ENCODE peak calls at places on chromosome X, in nine cellular contexts. One of them, this sample, is unnamed.

GRCh38 chrX:125628435-125628834 is 308.8 kb downstream of the TEX13C start:
- DNase-seq in chondrocyte: no peak
- DNase-seq in lung: no peak
- DNase-seq in IMR-90: no peak
- DNase-seq in upper lobe of left lung: no peak
- DNase-seq in foreskin fibroblast: no peak
- DNase-seq in endothelial cell: no peak
- DNase-seq in glutamatergic neuron: no peak
- DNase-seq in cardiac muscle cell: no peak
- DNase-seq in this sample: no peak

GRCh38 chrX:34382416-34382815 is 250.3 kb upstream of the FAM47A start:
- DNase-seq in cardiac muscle cell: peak
- DNase-seq in IMR-90: no peak
- DNase-seq in chondrocyte: no peak
- DNase-seq in upper lobe of left lung: no peak
- DNase-seq in endothelial cell: no peak
- DNase-seq in foreskin fibroblast: peak
- DNase-seq in glutamatergic neuron: no peak
- DNase-seq in lung: no peak
- DNase-seq in this sample: no peak

GRCh38 chrX:40171513-40172168 is 73.9 kb upstream of the BCOR start:
- DNase-seq in chondrocyte: peak
- DNase-seq in endothelial cell: peak
- DNase-seq in glutamatergic neuron: peak
- DNase-seq in lung: no peak
- DNase-seq in upper lobe of left lung: no peak
- DNase-seq in foreskin fibroblast: no peak
- DNase-seq in IMR-90: no peak
- DNase-seq in cardiac muscle cell: peak
- DNase-seq in this sample: no peak

GRCh38 chrX:66756717-66757116 is 117.8 kb upstream of the EDA2R start:
- DNase-seq in glutamatergic neuron: no peak
- DNase-seq in upper lobe of left lung: no peak
- DNase-seq in chondrocyte: no peak
- DNase-seq in endothelial cell: no peak
- DNase-seq in lung: no peak
- DNase-seq in IMR-90: no peak
- DNase-seq in foreskin fibroblast: no peak
- DNase-seq in cardiac muscle cell: no peak
- DNase-seq in this sample: peak

GRCh38 chrX:20442597-20442996 is 175.9 kb upstream of the RPS6KA3 start:
- DNase-seq in foreskin fibroblast: peak
- DNase-seq in cardiac muscle cell: peak
- DNase-seq in chondrocyte: no peak
- DNase-seq in upper lobe of left lung: peak
- DNase-seq in endothelial cell: peak
- DNase-seq in glutamatergic neuron: peak
- DNase-seq in lung: peak
- DNase-seq in IMR-90: peak
- DNase-seq in this sample: peak

GRCh38 chrX:41335590-41336331 is 1.8 kb downstream of the DDX3X start:
- DNase-seq in upper lobe of left lung: no peak
- DNase-seq in cardiac muscle cell: no peak
- DNase-seq in lung: no peak
- DNase-seq in glutamatergic neuron: no peak
- DNase-seq in chondrocyte: no peak
- DNase-seq in foreskin fibroblast: no peak
- DNase-seq in endothelial cell: no peak
- DNase-seq in IMR-90: peak
- DNase-seq in this sample: no peak

GRCh38 chrX:102085706-102086105 is 39.8 kb upstream of the TCEAL2 start:
- DNase-seq in cardiac muscle cell: no peak
- DNase-seq in foreskin fibroblast: no peak
- DNase-seq in glutamatergic neuron: no peak
- DNase-seq in IMR-90: no peak
- DNase-seq in lung: no peak
- DNase-seq in upper lobe of left lung: no peak
- DNase-seq in chondrocyte: no peak
- DNase-seq in endothelial cell: peak
- DNase-seq in this sample: no peak

GRCh38 chrX:46531442-46531841 is 13.8 kb downstream of the ZNF674 start:
- DNase-seq in cardiac muscle cell: no peak
- DNase-seq in lung: no peak
- DNase-seq in IMR-90: no peak
- DNase-seq in upper lobe of left lung: no peak
- DNase-seq in endothelial cell: no peak
- DNase-seq in chondrocyte: no peak
- DNase-seq in foreskin fibroblast: no peak
- DNase-seq in glutamatergic neuron: no peak
- DNase-seq in this sample: no peak

GRCh38 chrX:71492086-71493065 is 40.5 kb upstream of the OGT start:
- DNase-seq in upper lobe of left lung: peak
- DNase-seq in endothelial cell: no peak
- DNase-seq in foreskin fibroblast: peak
- DNase-seq in chondrocyte: peak
- DNase-seq in glutamatergic neuron: peak
- DNase-seq in lung: peak
- DNase-seq in IMR-90: peak
- DNase-seq in cardiac muscle cell: peak
- DNase-seq in this sample: peak

GRCh38 chrX:107845625-107846024 is 20.0 kb downstream of the MID2 start:
- DNase-seq in glutamatergic neuron: no peak
- DNase-seq in foreskin fibroblast: no peak
- DNase-seq in IMR-90: no peak
- DNase-seq in upper lobe of left lung: no peak
- DNase-seq in lung: no peak
- DNase-seq in chondrocyte: no peak
- DNase-seq in endothelial cell: no peak
- DNase-seq in cardiac muscle cell: no peak
- DNase-seq in this sample: no peak

GRCh38 chrX:119417842-119418241 is 18.7 kb downstream of the SLC25A43 start:
- DNase-seq in upper lobe of left lung: no peak
- DNase-seq in lung: no peak
- DNase-seq in foreskin fibroblast: no peak
- DNase-seq in IMR-90: no peak
- DNase-seq in cardiac muscle cell: peak
- DNase-seq in endothelial cell: no peak
- DNase-seq in chondrocyte: no peak
- DNase-seq in glutamatergic neuron: no peak
- DNase-seq in this sample: no peak

GRCh38 chrX:131704136-131704695 is 160.3 kb downstream of the OR13H1 start:
- DNase-seq in glutamatergic neuron: no peak
- DNase-seq in foreskin fibroblast: no peak
- DNase-seq in cardiac muscle cell: no peak
- DNase-seq in lung: peak
- DNase-seq in chondrocyte: no peak
- DNase-seq in IMR-90: peak
- DNase-seq in upper lobe of left lung: peak
- DNase-seq in endothelial cell: no peak
- DNase-seq in this sample: peak

GRCh38 chrX:94834226-94834625 is 1160.2 kb downstream of the FAM133A start:
- DNase-seq in IMR-90: no peak
- DNase-seq in foreskin fibroblast: no peak
- DNase-seq in endothelial cell: no peak
- DNase-seq in lung: no peak
- DNase-seq in chondrocyte: no peak
- DNase-seq in glutamatergic neuron: no peak
- DNase-seq in upper lobe of left lung: no peak
- DNase-seq in cardiac muscle cell: no peak
- DNase-seq in this sample: no peak

GRCh38 chrX:13752646-13753045 is 18.1 kb downstream of the OFD1 start:
- DNase-seq in lung: no peak
- DNase-seq in IMR-90: no peak
- DNase-seq in cardiac muscle cell: no peak
- DNase-seq in glutamatergic neuron: no peak
- DNase-seq in chondrocyte: no peak
- DNase-seq in upper lobe of left lung: no peak
- DNase-seq in endothelial cell: no peak
- DNase-seq in foreskin fibroblast: no peak
- DNase-seq in this sample: peak

GRCh38 chrX:153635788-153636668 is 11.0 kb upstream of the DUSP9 start:
- DNase-seq in lung: no peak
- DNase-seq in cardiac muscle cell: no peak
- DNase-seq in endothelial cell: peak
- DNase-seq in upper lobe of left lung: no peak
- DNase-seq in chondrocyte: peak
- DNase-seq in foreskin fibroblast: no peak
- DNase-seq in glutamatergic neuron: peak
- DNase-seq in IMR-90: no peak
- DNase-seq in this sample: no peak

GRCh38 chrX:20300822-20301221 is 34.1 kb upstream of the RPS6KA3 start:
- DNase-seq in lung: no peak
- DNase-seq in endothelial cell: no peak
- DNase-seq in glutamatergic neuron: no peak
- DNase-seq in cardiac muscle cell: no peak
- DNase-seq in chondrocyte: no peak
- DNase-seq in upper lobe of left lung: no peak
- DNase-seq in foreskin fibroblast: no peak
- DNase-seq in IMR-90: no peak
- DNase-seq in this sample: no peak

GRCh38 chrX:10360121-10360520 is 203.3 kb downstream of the CLCN4 start:
- DNase-seq in chondrocyte: no peak
- DNase-seq in glutamatergic neuron: peak
- DNase-seq in IMR-90: peak
- DNase-seq in lung: no peak
- DNase-seq in cardiac muscle cell: peak
- DNase-seq in foreskin fibroblast: peak
- DNase-seq in upper lobe of left lung: no peak
- DNase-seq in endothelial cell: no peak
- DNase-seq in this sample: no peak

GRCh38 chrX:139738581-139738980 is 30.6 kb upstream of the MCF2 start:
- DNase-seq in IMR-90: peak
- DNase-seq in lung: no peak
- DNase-seq in cardiac muscle cell: peak
- DNase-seq in glutamatergic neuron: no peak
- DNase-seq in chondrocyte: no peak
- DNase-seq in endothelial cell: no peak
- DNase-seq in upper lobe of left lung: no peak
- DNase-seq in foreskin fibroblast: peak
- DNase-seq in this sample: no peak

DNA sequence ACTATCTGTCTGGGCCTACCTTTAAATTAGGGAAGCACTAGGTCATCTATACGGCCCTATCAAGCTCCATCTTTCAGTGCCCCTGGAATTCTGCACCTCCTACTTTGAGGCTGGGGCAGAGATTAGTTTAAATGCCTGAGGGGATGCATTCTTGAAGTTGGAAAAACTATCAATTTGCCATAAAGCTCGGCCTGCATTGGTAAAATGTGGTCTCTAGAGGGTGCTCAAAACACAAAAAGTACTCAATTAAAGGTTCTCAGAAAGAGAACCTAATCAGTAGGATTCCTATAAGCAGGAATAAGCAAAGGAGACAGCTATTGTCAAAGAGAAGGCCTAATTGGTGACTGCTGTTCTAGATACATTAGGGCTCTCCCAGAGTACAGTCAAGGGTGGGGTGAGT is 111.7 kb downstream of the AMER1 start:
- DNase-seq in chondrocyte: no peak
- DNase-seq in foreskin fibroblast: no peak
- DNase-seq in cardiac muscle cell: peak
- DNase-seq in upper lobe of left lung: no peak
- DNase-seq in IMR-90: peak
- DNase-seq in lung: no peak
- DNase-seq in endothelial cell: peak
- DNase-seq in glutamatergic neuron: no peak
- DNase-seq in this sample: no peak
- TF ChIP-seq CTCF in chondrocyte: peak
- TF ChIP-seq CTCF in foreskin fibroblast: peak
- TF ChIP-seq CTCF in cardiac muscle cell: peak
- TF ChIP-seq CTCF in upper lobe of left lung: no peak
- TF ChIP-seq CTCF in IMR-90: peak
- TF ChIP-seq CTCF in lung: no peak
- TF ChIP-seq CTCF in endothelial cell: no peak
- TF ChIP-seq CTCF in glutamatergic neuron: peak
- TF ChIP-seq CTCF in this sample: no peak

GRCh38 chrX:103779156-103779555 is 2.5 kb downstream of the PLP1 start:
- DNase-seq in cardiac muscle cell: peak
- DNase-seq in lung: no peak
- DNase-seq in foreskin fibroblast: no peak
- DNase-seq in IMR-90: no peak
- DNase-seq in chondrocyte: no peak
- DNase-seq in upper lobe of left lung: no peak
- DNase-seq in endothelial cell: no peak
- DNase-seq in glutamatergic neuron: no peak
- DNase-seq in this sample: no peak

GRCh38 chrX:103773445-103773844 is 3.2 kb upstream of the PLP1 start:
- DNase-seq in glutamatergic neuron: no peak
- DNase-seq in IMR-90: no peak
- DNase-seq in foreskin fibroblast: no peak
- DNase-seq in endothelial cell: no peak
- DNase-seq in upper lobe of left lung: no peak
- DNase-seq in cardiac muscle cell: no peak
- DNase-seq in chondrocyte: no peak
- DNase-seq in lung: no peak
- DNase-seq in this sample: no peak

GRCh38 chrX:103776586-103776985 is at the start of gene PLP1:
- DNase-seq in lung: no peak
- DNase-seq in cardiac muscle cell: no peak
- DNase-seq in foreskin fibroblast: no peak
- DNase-seq in chondrocyte: no peak
- DNase-seq in upper lobe of left lung: no peak
- DNase-seq in endothelial cell: no peak
- DNase-seq in glutamatergic neuron: no peak
- DNase-seq in IMR-90: no peak
- DNase-seq in this sample: no peak

GRCh38 chrX:103774070-103774642 is 2.5 kb upstream of the PLP1 start:
- DNase-seq in cardiac muscle cell: peak
- DNase-seq in endothelial cell: no peak
- DNase-seq in chondrocyte: no peak
- DNase-seq in foreskin fibroblast: peak
- DNase-seq in upper lobe of left lung: no peak
- DNase-seq in glutamatergic neuron: no peak
- DNase-seq in lung: no peak
- DNase-seq in IMR-90: peak
- DNase-seq in this sample: no peak
- TF ChIP-seq CTCF in cardiac muscle cell: peak
- TF ChIP-seq CTCF in endothelial cell: no peak
- TF ChIP-seq CTCF in chondrocyte: peak
- TF ChIP-seq CTCF in foreskin fibroblast: peak
- TF ChIP-seq CTCF in upper lobe of left lung: no peak
- TF ChIP-seq CTCF in glutamatergic neuron: no peak
- TF ChIP-seq CTCF in lung: no peak
- TF ChIP-seq CTCF in IMR-90: peak
- TF ChIP-seq CTCF in this sample: no peak

GRCh38 chrX:55924574-55924973 is 207.0 kb downstream of the RRAGB start:
- DNase-seq in glutamatergic neuron: no peak
- DNase-seq in cardiac muscle cell: no peak
- DNase-seq in IMR-90: no peak
- DNase-seq in endothelial cell: no peak
- DNase-seq in chondrocyte: no peak
- DNase-seq in upper lobe of left lung: no peak
- DNase-seq in lung: no peak
- DNase-seq in foreskin fibroblast: no peak
- DNase-seq in this sample: no peak

GRCh38 chrX:55919367-55920221 is 202.0 kb downstream of the RRAGB start:
- DNase-seq in upper lobe of left lung: no peak
- DNase-seq in glutamatergic neuron: no peak
- DNase-seq in lung: no peak
- DNase-seq in foreskin fibroblast: no peak
- DNase-seq in IMR-90: no peak
- DNase-seq in cardiac muscle cell: no peak
- DNase-seq in chondrocyte: no peak
- DNase-seq in endothelial cell: no peak
- DNase-seq in this sample: peak
- TF ChIP-seq CTCF in upper lobe of left lung: no peak
- TF ChIP-seq CTCF in glutamatergic neuron: no peak
- TF ChIP-seq CTCF in lung: no peak
- TF ChIP-seq CTCF in foreskin fibroblast: no peak
- TF ChIP-seq CTCF in IMR-90: no peak
- TF ChIP-seq CTCF in cardiac muscle cell: no peak
- TF ChIP-seq CTCF in chondrocyte: no peak
- TF ChIP-seq CTCF in endothelial cell: no peak
- TF ChIP-seq CTCF in this sample: no peak

GRCh38 chrX:12702509-12703091 is 88.6 kb upstream of the PRPS2 start:
- DNase-seq in foreskin fibroblast: no peak
- DNase-seq in glutamatergic neuron: peak
- DNase-seq in lung: no peak
- DNase-seq in endothelial cell: peak
- DNase-seq in IMR-90: no peak
- DNase-seq in cardiac muscle cell: peak
- DNase-seq in chondrocyte: no peak
- DNase-seq in upper lobe of left lung: no peak
- DNase-seq in this sample: no peak
- TF ChIP-seq CTCF in foreskin fibroblast: no peak
- TF ChIP-seq CTCF in glutamatergic neuron: peak
- TF ChIP-seq CTCF in lung: no peak
- TF ChIP-seq CTCF in endothelial cell: peak
- TF ChIP-seq CTCF in IMR-90: peak
- TF ChIP-seq CTCF in cardiac muscle cell: peak
- TF ChIP-seq CTCF in chondrocyte: peak
- TF ChIP-seq CTCF in upper lobe of left lung: no peak
- TF ChIP-seq CTCF in this sample: no peak

This sample was measured in GM13976.